ENCODE peak calls at places on chromosomes 5 and 9, in eight cellular contexts. U is neural crest cell; X is NB4; K is CD8-positive, alpha-beta T cell; L is fibroblast of pulmonary artery; J is fibroblast of the aortic adventitia; N is GM12865; O is testis. W is an unnamed sample.
A peak's percentile ranks its signal among the peaks of the same experiment; 100 is the strongest.

GRCh38 chr5:93831449-93831848 is 90.0 kb upstream of the POU5F2 start:
- DNase-seq in X (no peak), O (no peak), L (peak; percentile 79), J (peak; percentile 88), K (no peak), N (no peak), U (no peak), W (no peak)

GRCh38 chr5:127089206-127089605 is 15.9 kb upstream of the C5orf63 start:
- DNase-seq in J (no peak), K (no peak), U (no peak), N (no peak), X (no peak), L (peak; percentile 29), O (no peak), W (no peak)

GRCh38 chr5:57655228-57655627 is 172.6 kb upstream of the ACTBL2 start:
- DNase-seq in L (no peak), N (no peak), K (no peak), J (no peak), X (no peak), U (no peak), O (no peak), W (no peak)

GRCh38 chr5:174311531-174312269 is 266.2 kb downstream of the NSG2 start:
- DNase-seq in X (peak; percentile 60), N (peak; percentile 73), L (peak; percentile 66), K (peak; percentile 36), J (peak; percentile 55), U (peak; percentile 89), O (peak; percentile 87), W (peak; percentile 91)

GRCh38 chr5:59164041-59164830 is 581.4 kb downstream of the RAB3C start:
- DNase-seq in N (no peak), K (no peak), O (no peak), J (peak; percentile 25), X (no peak), U (no peak), L (no peak), W (no peak)

GRCh38 chr5:18003784-18004183 is 369.5 kb downstream of the TAF11L14 start:
- DNase-seq in X (no peak), J (no peak), O (no peak), K (no peak), N (no peak), U (no peak), L (no peak), W (no peak)

GRCh38 chr9:75108571-75108970 is 20.3 kb downstream of the OSTF1 start:
- DNase-seq in K (no peak), J (peak; percentile 61), X (no peak), N (no peak), O (peak; percentile 54), U (no peak), L (peak; percentile 90), W (no peak)

GRCh38 chr5:109986726-109987125 is 297.0 kb downstream of the MAN2A1 start:
- DNase-seq in O (no peak), J (no peak), N (no peak), X (no peak), L (no peak), K (no peak), U (no peak), W (no peak)

GRCh38 chr5:1246711-1247431 is 21.7 kb downstream of the SLC6A18 start:
- DNase-seq in O (peak; percentile 60), N (peak; percentile 20), X (peak; percentile 51), K (no peak), U (peak; percentile 69), L (peak; percentile 33), J (peak; percentile 4), W (peak; percentile 60)

GRCh38 chr9:80501635-80502034 is 929.9 kb downstream of the TLE4 start:
- DNase-seq in K (no peak), N (peak; percentile 69), X (no peak), J (no peak), U (no peak), O (no peak), L (peak; percentile 24), W (no peak)

GRCh38 chr5:175715627-175716522 is 58.0 kb downstream of the HRH2 start:
- DNase-seq in O (no peak), J (no peak), U (no peak), N (no peak), K (no peak), L (no peak), X (no peak), W (peak; percentile 27)

GRCh38 chr9:136625101-136626065 is 37.3 kb upstream of the EGFL7 start:
- DNase-seq in O (peak; percentile 76), L (peak; percentile 88), U (no peak), J (peak; percentile 33), X (peak; percentile 70), N (peak; percentile 27), K (no peak), W (peak; percentile 73)

GRCh38 chr9:16321461-16322119 is 548.9 kb downstream of the BNC2 start:
- DNase-seq in X (peak; percentile 81), K (no peak), O (no peak), U (peak; percentile 31), L (peak; percentile 65), N (no peak), J (peak; percentile 66), W (no peak)

GRCh38 chr9:130143974-130144373 is 28.2 kb upstream of the NCS1 start:
- DNase-seq in X (peak; percentile 66), L (peak; percentile 57), J (peak; percentile 46), O (peak; percentile 43), N (no peak), K (no peak), U (no peak), W (no peak)

GRCh38 chr5:14900661-14901461 is 29.3 kb upstream of the ANKH start:
- DNase-seq in N (no peak), J (peak; percentile 91), U (no peak), O (peak; percentile 38), L (peak; percentile 81), X (no peak), K (no peak), W (no peak)

GRCh38 chr5:126919566-126919965 is 110.8 kb downstream of the MARCHF3 start:
- DNase-seq in O (no peak), J (no peak), L (peak; percentile 45), U (no peak), N (no peak), K (no peak), X (no peak), W (no peak)

GRCh38 chr5:1448511-1449011 is 3.3 kb upstream of the SLC6A3 start:
- DNase-seq in K (no peak), X (no peak), J (no peak), O (no peak), L (no peak), N (no peak), U (no peak), W (no peak)

DNA sequence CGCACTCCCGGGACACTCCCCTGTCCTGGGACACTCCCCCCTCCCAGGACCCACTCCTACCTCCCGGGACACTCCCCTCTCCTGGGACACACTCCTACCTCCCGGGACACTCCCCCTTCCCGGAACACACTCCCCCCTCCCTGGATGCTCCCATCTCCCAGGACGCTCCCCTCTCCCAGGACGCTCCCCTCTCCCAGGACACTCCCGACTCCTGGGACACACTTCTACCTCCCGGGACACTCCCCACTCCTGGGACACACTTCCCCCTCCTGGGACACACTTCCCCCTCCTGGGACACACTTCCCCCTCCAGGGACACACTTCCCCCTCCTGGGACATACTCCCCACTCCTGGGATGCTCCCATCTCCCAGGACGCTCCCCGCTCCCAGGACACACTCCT is 95.6 kb downstream of the RXRA start:
- DNase-seq in J (no peak), K (no peak), O (no peak), U (no peak), L (no peak), N (no peak), X (no peak), W (no peak)
- TF ChIP-seq CTCF in J (no peak), K (no peak), O (no peak), U (no peak), L (no peak), N (no peak), X (no peak), W (no peak)

DNA sequence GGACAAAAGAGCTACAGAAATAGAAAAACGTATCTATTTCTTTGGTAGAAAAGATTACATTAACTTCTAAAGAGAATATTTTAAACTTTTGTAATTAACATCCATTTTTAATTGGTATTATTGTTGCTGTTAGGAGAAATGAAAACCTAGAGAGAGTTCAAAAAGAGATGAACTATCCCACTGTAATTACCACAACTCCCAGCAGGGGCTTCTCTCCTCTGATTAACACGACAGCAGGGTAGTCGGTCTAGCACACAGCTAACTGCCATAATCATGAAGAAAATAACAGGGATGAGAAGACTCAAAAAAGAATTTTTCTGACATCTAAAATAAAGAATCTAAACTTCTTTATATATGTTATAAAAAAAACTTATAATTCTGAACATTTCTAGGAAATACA is 86.2 kb upstream of the CDH9 start:
- DNase-seq in J (peak; percentile 12), L (peak; percentile 60), K (no peak), X (peak; percentile 9), O (peak; percentile 34), N (no peak), U (peak; percentile 25), W (no peak)
- TF ChIP-seq CTCF in J (peak; percentile 45), L (peak; percentile 75), K (no peak), X (peak; percentile 48), O (peak; percentile 22), N (no peak), U (peak; percentile 69), W (no peak)

GRCh38 chr5:74056102-74056788 is 430.2 kb downstream of the ARHGEF28 start:
- DNase-seq in J (no peak), N (peak; percentile 28), K (no peak), O (no peak), U (no peak), X (no peak), L (no peak), W (no peak)

GRCh38 chr5:74055446-74056097 is 429.6 kb downstream of the ARHGEF28 start:
- DNase-seq in J (no peak), K (no peak), N (peak; percentile 4), X (no peak), O (no peak), L (no peak), U (no peak), W (no peak)

GRCh38 chr5:74054139-74054538 is 428.1 kb downstream of the ARHGEF28 start:
- DNase-seq in L (no peak), K (no peak), N (no peak), U (no peak), O (no peak), X (no peak), J (no peak), W (no peak)

GRCh38 chr5:74052441-74052840 is 426.4 kb downstream of the ARHGEF28 start:
- DNase-seq in K (no peak), U (no peak), L (no peak), J (no peak), X (no peak), N (no peak), O (no peak), W (no peak)

GRCh38 chr5:74056789-74057164 is 430.8 kb downstream of the ARHGEF28 start:
- DNase-seq in X (peak; percentile 15), N (peak; percentile 40), O (peak; percentile 53), J (peak; percentile 53), L (peak; percentile 67), K (no peak), U (no peak), W (no peak)
- TF ChIP-seq CTCF in X (no peak), N (peak; percentile 27), O (no peak), J (peak; percentile 45), L (peak; percentile 65), K (no peak), U (peak; percentile 47), W (no peak)

DNA sequence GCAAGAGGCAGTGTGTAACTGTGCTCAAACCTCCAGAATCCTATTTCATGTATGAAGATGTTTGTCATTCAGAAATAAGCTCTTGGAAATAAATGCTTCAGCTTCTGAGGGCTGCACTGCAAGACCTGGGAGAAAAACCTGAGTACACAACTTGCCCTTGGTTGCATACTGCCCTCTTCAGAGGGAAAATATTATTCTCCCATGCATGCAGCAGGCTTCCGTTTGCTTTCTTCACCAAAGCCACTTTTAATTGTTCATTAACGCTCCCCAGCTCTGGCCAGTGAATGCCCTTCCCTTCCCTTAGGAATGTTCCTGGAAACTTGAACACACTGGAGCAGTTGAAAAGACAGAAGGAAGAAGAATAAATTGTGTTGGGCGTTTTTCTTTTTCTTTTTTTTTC is 2.5 kb upstream of the WHRN start:
- DNase-seq in N (peak; percentile 26), K (no peak), O (peak; percentile 38), J (peak; percentile 19), X (peak; percentile 59), L (peak; percentile 31), U (no peak), W (no peak)
- TF ChIP-seq CTCF in N (peak; percentile 30), K (peak; percentile 23), O (peak; percentile 33), J (peak; percentile 23), X (peak; percentile 35), L (peak; percentile 32), U (no peak), W (no peak)